ENCODE peak calls at places on chromosome 1, in four cellular contexts. One of them, this sample, is unnamed.

GRCh38 chr1:16716691-16717173 is 23.6 kb upstream of the RNU1-4 start:
- DNase-seq in activated effector memory CD4-positive, alpha-beta T cell treated with Interleukin-2 at 50 U/mL for 16 hours: no peak
- DNase-seq in right lobe of liver: peak; percentile 47
- DNase-seq in NCI-H226: no peak
- DNase-seq in this sample: peak; percentile 84

GRCh38 chr1:231549733-231550447 is 21.4 kb downstream of the TSNAX start:
- DNase-seq in right lobe of liver: no peak
- DNase-seq in activated effector memory CD4-positive, alpha-beta T cell treated with Interleukin-2 at 50 U/mL for 16 hours: no peak
- DNase-seq in NCI-H226: no peak
- DNase-seq in this sample: no peak

GRCh38 chr1:94234615-94235014 is 2.8 kb downstream of the ARHGAP29 start:
- DNase-seq in NCI-H226: no peak
- DNase-seq in right lobe of liver: no peak
- DNase-seq in activated effector memory CD4-positive, alpha-beta T cell treated with Interleukin-2 at 50 U/mL for 16 hours: no peak
- DNase-seq in this sample: no peak

GRCh38 chr1:224107282-224107625 is 6.7 kb upstream of the FBXO28 start:
- DNase-seq in activated effector memory CD4-positive, alpha-beta T cell treated with Interleukin-2 at 50 U/mL for 16 hours: no peak
- DNase-seq in right lobe of liver: no peak
- DNase-seq in NCI-H226: no peak
- DNase-seq in this sample: no peak

GRCh38 chr1:66867501-66867900 is 57.2 kb downstream of the DNAI4 start:
- DNase-seq in activated effector memory CD4-positive, alpha-beta T cell treated with Interleukin-2 at 50 U/mL for 16 hours: no peak
- DNase-seq in NCI-H226: no peak
- DNase-seq in right lobe of liver: no peak
- DNase-seq in this sample: peak; percentile 20

GRCh38 chr1:183308719-183309118 is 109.5 kb downstream of the NMNAT2 start:
- DNase-seq in activated effector memory CD4-positive, alpha-beta T cell treated with Interleukin-2 at 50 U/mL for 16 hours: no peak
- DNase-seq in right lobe of liver: no peak
- DNase-seq in NCI-H226: no peak
- DNase-seq in this sample: no peak

GRCh38 chr1:159088050-159088449 is 11.5 kb upstream of the AIM2 start:
- DNase-seq in right lobe of liver: no peak
- DNase-seq in activated effector memory CD4-positive, alpha-beta T cell treated with Interleukin-2 at 50 U/mL for 16 hours: no peak
- DNase-seq in NCI-H226: peak; percentile 79
- DNase-seq in this sample: no peak

GRCh38 chr1:173295995-173296394 is 88.9 kb upstream of the TNFSF4 start:
- DNase-seq in NCI-H226: no peak
- DNase-seq in activated effector memory CD4-positive, alpha-beta T cell treated with Interleukin-2 at 50 U/mL for 16 hours: no peak
- DNase-seq in right lobe of liver: no peak
- DNase-seq in this sample: peak; percentile 6

GRCh38 chr1:168708698-168709406 is 20.2 kb downstream of the DPT start:
- DNase-seq in right lobe of liver: no peak
- DNase-seq in NCI-H226: no peak
- DNase-seq in activated effector memory CD4-positive, alpha-beta T cell treated with Interleukin-2 at 50 U/mL for 16 hours: no peak
- DNase-seq in this sample: no peak

GRCh38 chr1:162161921-162162550 is 92.5 kb downstream of the NOS1AP start:
- DNase-seq in right lobe of liver: no peak
- DNase-seq in NCI-H226: no peak
- DNase-seq in activated effector memory CD4-positive, alpha-beta T cell treated with Interleukin-2 at 50 U/mL for 16 hours: no peak
- DNase-seq in this sample: peak; percentile 74

GRCh38 chr1:42747125-42747524 is 7.1 kb upstream of the CLDN19 start:
- DNase-seq in NCI-H226: no peak
- DNase-seq in right lobe of liver: no peak
- DNase-seq in activated effector memory CD4-positive, alpha-beta T cell treated with Interleukin-2 at 50 U/mL for 16 hours: peak; percentile 20
- DNase-seq in this sample: no peak

GRCh38 chr1:119917304-119918055 is 21.2 kb upstream of the ADAM30 start:
- DNase-seq in activated effector memory CD4-positive, alpha-beta T cell treated with Interleukin-2 at 50 U/mL for 16 hours: no peak
- DNase-seq in NCI-H226: no peak
- DNase-seq in right lobe of liver: no peak
- DNase-seq in this sample: no peak

GRCh38 chr1:60865146-60865545 is 217.2 kb upstream of the NFIA start:
- DNase-seq in right lobe of liver: no peak
- DNase-seq in NCI-H226: no peak
- DNase-seq in activated effector memory CD4-positive, alpha-beta T cell treated with Interleukin-2 at 50 U/mL for 16 hours: no peak
- DNase-seq in this sample: peak; percentile 29

GRCh38 chr1:48017716-48018115 is 20.5 kb upstream of the TRABD2B start:
- DNase-seq in activated effector memory CD4-positive, alpha-beta T cell treated with Interleukin-2 at 50 U/mL for 16 hours: no peak
- DNase-seq in right lobe of liver: no peak
- DNase-seq in NCI-H226: peak; percentile 86
- DNase-seq in this sample: no peak

GRCh38 chr1:211382182-211382713 is 55.6 kb downstream of the TRAF5 start:
- DNase-seq in activated effector memory CD4-positive, alpha-beta T cell treated with Interleukin-2 at 50 U/mL for 16 hours: no peak
- DNase-seq in NCI-H226: no peak
- DNase-seq in right lobe of liver: no peak
- DNase-seq in this sample: no peak

GRCh38 chr1:58293388-58293787 is 253.1 kb downstream of the OMA1 start:
- DNase-seq in activated effector memory CD4-positive, alpha-beta T cell treated with Interleukin-2 at 50 U/mL for 16 hours: no peak
- DNase-seq in right lobe of liver: peak; percentile 63
- DNase-seq in NCI-H226: no peak
- DNase-seq in this sample: no peak

GRCh38 chr1:242205622-242206489 is 207.0 kb upstream of the MAP1LC3C start:
- DNase-seq in activated effector memory CD4-positive, alpha-beta T cell treated with Interleukin-2 at 50 U/mL for 16 hours: no peak
- DNase-seq in NCI-H226: no peak
- DNase-seq in right lobe of liver: no peak
- DNase-seq in this sample: no peak

GRCh38 chr1:38672692-38673091 is 186.9 kb downstream of the RRAGC start:
- DNase-seq in right lobe of liver: no peak
- DNase-seq in activated effector memory CD4-positive, alpha-beta T cell treated with Interleukin-2 at 50 U/mL for 16 hours: no peak
- DNase-seq in NCI-H226: no peak
- DNase-seq in this sample: no peak

GRCh38 chr1:107378602-107379265 is 237.9 kb downstream of the NTNG1 start:
- DNase-seq in right lobe of liver: no peak
- DNase-seq in activated effector memory CD4-positive, alpha-beta T cell treated with Interleukin-2 at 50 U/mL for 16 hours: no peak
- DNase-seq in NCI-H226: no peak
- DNase-seq in this sample: no peak

GRCh38 chr1:76140227-76140626 is 65.7 kb downstream of the ST6GALNAC3 start:
- DNase-seq in right lobe of liver: no peak
- DNase-seq in activated effector memory CD4-positive, alpha-beta T cell treated with Interleukin-2 at 50 U/mL for 16 hours: no peak
- DNase-seq in NCI-H226: no peak
- DNase-seq in this sample: no peak

GRCh38 chr1:184755226-184756065 is 788 bp upstream of the EDEM3 start:
- DNase-seq in NCI-H226: no peak
- DNase-seq in right lobe of liver: no peak
- DNase-seq in activated effector memory CD4-positive, alpha-beta T cell treated with Interleukin-2 at 50 U/mL for 16 hours: peak; percentile 6
- DNase-seq in this sample: peak; percentile 86

GRCh38 chr1:14997646-14998276 is 155.8 kb upstream of the TMEM51 start:
- DNase-seq in right lobe of liver: no peak
- DNase-seq in NCI-H226: no peak
- DNase-seq in activated effector memory CD4-positive, alpha-beta T cell treated with Interleukin-2 at 50 U/mL for 16 hours: no peak
- DNase-seq in this sample: no peak

GRCh38 chr1:25677193-25677773 is 60.7 kb downstream of the MAN1C1 start:
- DNase-seq in activated effector memory CD4-positive, alpha-beta T cell treated with Interleukin-2 at 50 U/mL for 16 hours: no peak
- DNase-seq in NCI-H226: no peak
- DNase-seq in right lobe of liver: no peak
- DNase-seq in this sample: no peak

GRCh38 chr1:55443175-55443933 is 228.2 kb upstream of the USP24 start:
- DNase-seq in right lobe of liver: no peak
- DNase-seq in NCI-H226: peak; percentile 31
- DNase-seq in activated effector memory CD4-positive, alpha-beta T cell treated with Interleukin-2 at 50 U/mL for 16 hours: no peak
- DNase-seq in this sample: peak; percentile 92

GRCh38 chr1:17538428-17539130 is 919 bp upstream of the ARHGEF10L start:
- DNase-seq in NCI-H226: no peak
- DNase-seq in right lobe of liver: no peak
- DNase-seq in activated effector memory CD4-positive, alpha-beta T cell treated with Interleukin-2 at 50 U/mL for 16 hours: no peak
- DNase-seq in this sample: no peak